ENCODE peak calls at places on chromosomes 3 and 15, in nine cellular contexts. One of them, this sample, is unnamed.

GRCh38 chr15:65189102-65189740 is 4.1 kb upstream of the CLPX start:
- DNase-seq in PC-3: peak
- DNase-seq in CD8-positive, alpha-beta T cell: no peak
- DNase-seq in neural progenitor cell: peak
- DNase-seq in astrocyte of the cerebellum: peak
- DNase-seq in choroid plexus epithelial cell: peak
- DNase-seq in mesendoderm: peak
- DNase-seq in AG04450: no peak
- DNase-seq in GM06990: peak
- DNase-seq in this sample: no peak

GRCh38 chr15:74815121-74815933 is 2.7 kb downstream of the LMAN1L start:
- DNase-seq in CD8-positive, alpha-beta T cell: no peak
- DNase-seq in GM06990: no peak
- DNase-seq in mesendoderm: no peak
- DNase-seq in PC-3: peak
- DNase-seq in AG04450: no peak
- DNase-seq in neural progenitor cell: no peak
- DNase-seq in astrocyte of the cerebellum: no peak
- DNase-seq in choroid plexus epithelial cell: no peak
- DNase-seq in this sample: no peak

GRCh38 chr3:104291878-104292277 is 1074.8 kb upstream of the ALCAM start:
- DNase-seq in AG04450: no peak
- DNase-seq in neural progenitor cell: peak
- DNase-seq in choroid plexus epithelial cell: peak
- DNase-seq in GM06990: no peak
- DNase-seq in PC-3: no peak
- DNase-seq in mesendoderm: no peak
- DNase-seq in CD8-positive, alpha-beta T cell: no peak
- DNase-seq in astrocyte of the cerebellum: no peak
- DNase-seq in this sample: no peak

GRCh38 chr15:25960273-25960672 is 97.1 kb upstream of the ATP10A start:
- DNase-seq in astrocyte of the cerebellum: no peak
- DNase-seq in mesendoderm: no peak
- DNase-seq in neural progenitor cell: no peak
- DNase-seq in PC-3: no peak
- DNase-seq in GM06990: no peak
- DNase-seq in choroid plexus epithelial cell: no peak
- DNase-seq in AG04450: no peak
- DNase-seq in CD8-positive, alpha-beta T cell: no peak
- DNase-seq in this sample: no peak

GRCh38 chr3:151085227-151085888 is at the start of gene MED12L:
- DNase-seq in mesendoderm: peak
- DNase-seq in CD8-positive, alpha-beta T cell: peak
- DNase-seq in PC-3: peak
- DNase-seq in astrocyte of the cerebellum: peak
- DNase-seq in choroid plexus epithelial cell: peak
- DNase-seq in GM06990: peak
- DNase-seq in neural progenitor cell: peak
- DNase-seq in AG04450: peak
- DNase-seq in this sample: no peak

GRCh38 chr15:58547628-58548307 is 116.0 kb downstream of the LIPC start:
- DNase-seq in PC-3: peak
- DNase-seq in astrocyte of the cerebellum: no peak
- DNase-seq in GM06990: no peak
- DNase-seq in mesendoderm: no peak
- DNase-seq in neural progenitor cell: no peak
- DNase-seq in CD8-positive, alpha-beta T cell: no peak
- DNase-seq in AG04450: no peak
- DNase-seq in choroid plexus epithelial cell: no peak
- DNase-seq in this sample: no peak

GRCh38 chr3:162368377-162368776 is 871.8 kb downstream of the OTOL1 start:
- DNase-seq in CD8-positive, alpha-beta T cell: no peak
- DNase-seq in PC-3: no peak
- DNase-seq in mesendoderm: no peak
- DNase-seq in choroid plexus epithelial cell: no peak
- DNase-seq in neural progenitor cell: no peak
- DNase-seq in GM06990: no peak
- DNase-seq in AG04450: no peak
- DNase-seq in astrocyte of the cerebellum: no peak
- DNase-seq in this sample: no peak

GRCh38 chr3:13114811-13115615 is 41.8 kb upstream of the IQSEC1 start:
- DNase-seq in mesendoderm: no peak
- DNase-seq in PC-3: no peak
- DNase-seq in neural progenitor cell: no peak
- DNase-seq in AG04450: no peak
- DNase-seq in CD8-positive, alpha-beta T cell: no peak
- DNase-seq in GM06990: no peak
- DNase-seq in choroid plexus epithelial cell: no peak
- DNase-seq in astrocyte of the cerebellum: no peak
- DNase-seq in this sample: no peak

GRCh38 chr15:92578096-92578835 is 77.3 kb downstream of the FAM174B start:
- DNase-seq in AG04450: no peak
- DNase-seq in neural progenitor cell: no peak
- DNase-seq in PC-3: no peak
- DNase-seq in mesendoderm: no peak
- DNase-seq in astrocyte of the cerebellum: no peak
- DNase-seq in choroid plexus epithelial cell: no peak
- DNase-seq in GM06990: no peak
- DNase-seq in CD8-positive, alpha-beta T cell: no peak
- DNase-seq in this sample: no peak

GRCh38 chr3:133081016-133081415 is 42.8 kb downstream of the TMEM108 start:
- DNase-seq in mesendoderm: no peak
- DNase-seq in choroid plexus epithelial cell: no peak
- DNase-seq in PC-3: no peak
- DNase-seq in neural progenitor cell: no peak
- DNase-seq in astrocyte of the cerebellum: no peak
- DNase-seq in AG04450: no peak
- DNase-seq in GM06990: no peak
- DNase-seq in CD8-positive, alpha-beta T cell: no peak
- DNase-seq in this sample: no peak

GRCh38 chr3:88195951-88196434 is 46.2 kb downstream of the C3orf38 start:
- DNase-seq in PC-3: no peak
- DNase-seq in choroid plexus epithelial cell: peak
- DNase-seq in mesendoderm: peak
- DNase-seq in astrocyte of the cerebellum: peak
- DNase-seq in AG04450: peak
- DNase-seq in neural progenitor cell: no peak
- DNase-seq in GM06990: no peak
- DNase-seq in CD8-positive, alpha-beta T cell: no peak
- DNase-seq in this sample: no peak

GRCh38 chr3:180870008-180870733 is 42.3 kb upstream of the FXR1 start:
- DNase-seq in PC-3: no peak
- DNase-seq in GM06990: no peak
- DNase-seq in neural progenitor cell: peak
- DNase-seq in mesendoderm: peak
- DNase-seq in choroid plexus epithelial cell: peak
- DNase-seq in CD8-positive, alpha-beta T cell: no peak
- DNase-seq in astrocyte of the cerebellum: no peak
- DNase-seq in AG04450: no peak
- DNase-seq in this sample: no peak

GRCh38 chr15:58213587-58214360 is 75.6 kb downstream of the AQP9 start:
- DNase-seq in PC-3: no peak
- DNase-seq in astrocyte of the cerebellum: peak
- DNase-seq in choroid plexus epithelial cell: peak
- DNase-seq in mesendoderm: no peak
- DNase-seq in AG04450: no peak
- DNase-seq in CD8-positive, alpha-beta T cell: no peak
- DNase-seq in GM06990: no peak
- DNase-seq in neural progenitor cell: no peak
- DNase-seq in this sample: no peak

GRCh38 chr15:48748535-48748934 is 62.3 kb downstream of the CEP152 start:
- DNase-seq in neural progenitor cell: no peak
- DNase-seq in mesendoderm: no peak
- DNase-seq in PC-3: no peak
- DNase-seq in AG04450: no peak
- DNase-seq in GM06990: no peak
- DNase-seq in astrocyte of the cerebellum: no peak
- DNase-seq in choroid plexus epithelial cell: peak
- DNase-seq in CD8-positive, alpha-beta T cell: no peak
- DNase-seq in this sample: no peak

GRCh38 chr3:51332156-51332555 is 52.9 kb upstream of the MANF start:
- DNase-seq in CD8-positive, alpha-beta T cell: no peak
- DNase-seq in PC-3: no peak
- DNase-seq in choroid plexus epithelial cell: no peak
- DNase-seq in mesendoderm: no peak
- DNase-seq in astrocyte of the cerebellum: no peak
- DNase-seq in neural progenitor cell: no peak
- DNase-seq in AG04450: no peak
- DNase-seq in GM06990: no peak
- DNase-seq in this sample: no peak

GRCh38 chr15:83670628-83671027 is 16.7 kb downstream of the ADAMTSL3 start:
- DNase-seq in neural progenitor cell: no peak
- DNase-seq in CD8-positive, alpha-beta T cell: no peak
- DNase-seq in AG04450: no peak
- DNase-seq in mesendoderm: no peak
- DNase-seq in GM06990: no peak
- DNase-seq in astrocyte of the cerebellum: no peak
- DNase-seq in choroid plexus epithelial cell: no peak
- DNase-seq in PC-3: no peak
- DNase-seq in this sample: no peak
- H3K4me3 ChIP-seq in neural progenitor cell: no peak
- H3K4me3 ChIP-seq in CD8-positive, alpha-beta T cell: no peak
- H3K4me3 ChIP-seq in AG04450: no peak
- H3K4me3 ChIP-seq in mesendoderm: no peak
- H3K4me3 ChIP-seq in GM06990: no peak
- H3K4me3 ChIP-seq in astrocyte of the cerebellum: no peak
- H3K4me3 ChIP-seq in choroid plexus epithelial cell: no peak
- H3K4me3 ChIP-seq in PC-3: no peak
- H3K4me3 ChIP-seq in this sample: no peak

GRCh38 chr15:45704329-45705249 is 69.8 kb downstream of the SQOR start:
- DNase-seq in choroid plexus epithelial cell: peak
- DNase-seq in AG04450: no peak
- DNase-seq in PC-3: no peak
- DNase-seq in mesendoderm: peak
- DNase-seq in GM06990: no peak
- DNase-seq in CD8-positive, alpha-beta T cell: no peak
- DNase-seq in neural progenitor cell: peak
- DNase-seq in astrocyte of the cerebellum: no peak
- DNase-seq in this sample: no peak
- H3K4me3 ChIP-seq in choroid plexus epithelial cell: peak
- H3K4me3 ChIP-seq in AG04450: peak
- H3K4me3 ChIP-seq in PC-3: peak
- H3K4me3 ChIP-seq in mesendoderm: peak
- H3K4me3 ChIP-seq in GM06990: peak
- H3K4me3 ChIP-seq in CD8-positive, alpha-beta T cell: peak
- H3K4me3 ChIP-seq in neural progenitor cell: peak
- H3K4me3 ChIP-seq in astrocyte of the cerebellum: peak
- H3K4me3 ChIP-seq in this sample: peak

GRCh38 chr3:53845881-53846133 is 412 bp downstream of the CHDH start:
- DNase-seq in AG04450: no peak
- DNase-seq in GM06990: peak
- DNase-seq in CD8-positive, alpha-beta T cell: no peak
- DNase-seq in mesendoderm: no peak
- DNase-seq in astrocyte of the cerebellum: no peak
- DNase-seq in choroid plexus epithelial cell: no peak
- DNase-seq in PC-3: no peak
- DNase-seq in neural progenitor cell: no peak
- DNase-seq in this sample: no peak

GRCh38 chr3:53845103-53845880 is 927 bp downstream of the CHDH start:
- DNase-seq in AG04450: no peak
- DNase-seq in choroid plexus epithelial cell: peak
- DNase-seq in CD8-positive, alpha-beta T cell: no peak
- DNase-seq in PC-3: peak
- DNase-seq in astrocyte of the cerebellum: peak
- DNase-seq in GM06990: no peak
- DNase-seq in mesendoderm: peak
- DNase-seq in neural progenitor cell: peak
- DNase-seq in this sample: no peak

GRCh38 chr3:53846134-53846850 is at the start of the genes CHDH and IL17RB:
- DNase-seq in astrocyte of the cerebellum: no peak
- DNase-seq in PC-3: peak
- DNase-seq in mesendoderm: peak
- DNase-seq in AG04450: no peak
- DNase-seq in CD8-positive, alpha-beta T cell: no peak
- DNase-seq in choroid plexus epithelial cell: no peak
- DNase-seq in GM06990: peak
- DNase-seq in neural progenitor cell: peak
- DNase-seq in this sample: no peak

GRCh38 chr3:53844262-53845102 is 1.7 kb downstream of the CHDH start:
- DNase-seq in AG04450: no peak
- DNase-seq in CD8-positive, alpha-beta T cell: no peak
- DNase-seq in mesendoderm: no peak
- DNase-seq in choroid plexus epithelial cell: no peak
- DNase-seq in astrocyte of the cerebellum: no peak
- DNase-seq in neural progenitor cell: peak
- DNase-seq in PC-3: no peak
- DNase-seq in GM06990: peak
- DNase-seq in this sample: no peak

DNA sequence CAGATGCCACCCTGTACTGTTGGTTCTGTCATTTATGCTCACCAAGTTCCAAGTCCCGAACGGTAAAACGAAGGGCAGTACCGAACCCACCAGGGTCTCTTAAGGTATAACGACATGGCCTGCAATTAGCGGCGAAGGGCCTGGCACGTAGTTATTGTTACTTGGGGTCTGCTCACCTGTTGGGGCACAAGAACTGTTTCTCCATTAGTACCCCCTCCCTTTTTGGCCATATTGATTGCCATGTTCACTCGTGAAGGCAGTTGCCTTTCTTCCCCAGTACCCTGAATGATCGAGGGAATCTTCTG is 435 bp downstream of the IL17RB start:
- DNase-seq in mesendoderm: no peak
- DNase-seq in AG04450: no peak
- DNase-seq in PC-3: no peak
- DNase-seq in choroid plexus epithelial cell: no peak
- DNase-seq in GM06990: no peak
- DNase-seq in neural progenitor cell: no peak
- DNase-seq in CD8-positive, alpha-beta T cell: no peak
- DNase-seq in astrocyte of the cerebellum: no peak
- DNase-seq in this sample: no peak
- H3K4me3 ChIP-seq in mesendoderm: no peak
- H3K4me3 ChIP-seq in AG04450: no peak
- H3K4me3 ChIP-seq in PC-3: peak
- H3K4me3 ChIP-seq in choroid plexus epithelial cell: no peak
- H3K4me3 ChIP-seq in GM06990: peak
- H3K4me3 ChIP-seq in neural progenitor cell: peak
- H3K4me3 ChIP-seq in CD8-positive, alpha-beta T cell: no peak
- H3K4me3 ChIP-seq in astrocyte of the cerebellum: peak
- H3K4me3 ChIP-seq in this sample: peak

DNA sequence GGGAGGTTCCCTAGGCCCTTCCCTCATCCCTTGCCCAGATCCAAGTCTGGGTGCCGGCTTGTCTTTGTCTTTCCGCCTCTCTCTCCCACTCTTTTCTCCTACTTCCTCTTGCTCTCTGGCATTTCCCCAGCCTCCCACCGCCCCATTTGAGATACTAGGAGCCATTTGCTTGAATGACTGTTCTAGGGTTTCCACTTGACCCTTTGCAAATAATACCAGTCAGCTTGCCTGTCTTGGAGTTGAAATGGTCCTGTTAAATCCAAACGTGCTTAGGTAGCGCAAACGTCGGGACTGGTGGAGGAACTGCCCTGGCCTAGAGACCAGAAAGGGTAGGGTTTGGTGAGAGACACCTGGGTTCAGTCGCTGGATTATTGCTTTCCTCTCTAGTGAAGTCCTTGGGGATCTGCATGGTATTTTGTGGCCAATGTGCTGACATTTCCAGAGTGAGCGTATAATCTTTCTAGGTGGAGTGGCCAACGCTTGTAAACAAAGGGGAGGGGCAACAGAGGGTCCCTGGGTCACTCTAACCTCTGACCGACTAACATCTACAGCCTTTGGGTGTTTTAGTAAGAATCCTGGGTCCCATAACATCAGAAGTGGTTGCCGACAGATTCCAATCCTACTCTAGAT is 10.7 kb downstream of the ZIC1 start:
- DNase-seq in AG04450: no peak
- DNase-seq in neural progenitor cell: peak
- DNase-seq in astrocyte of the cerebellum: no peak
- DNase-seq in CD8-positive, alpha-beta T cell: no peak
- DNase-seq in GM06990: no peak
- DNase-seq in choroid plexus epithelial cell: peak
- DNase-seq in PC-3: no peak
- DNase-seq in mesendoderm: no peak
- DNase-seq in this sample: no peak
- H3K4me3 ChIP-seq in AG04450: no peak
- H3K4me3 ChIP-seq in neural progenitor cell: peak
- H3K4me3 ChIP-seq in astrocyte of the cerebellum: no peak
- H3K4me3 ChIP-seq in CD8-positive, alpha-beta T cell: no peak
- H3K4me3 ChIP-seq in GM06990: no peak
- H3K4me3 ChIP-seq in choroid plexus epithelial cell: no peak
- H3K4me3 ChIP-seq in PC-3: no peak
- H3K4me3 ChIP-seq in mesendoderm: no peak
- H3K4me3 ChIP-seq in this sample: no peak

This sample was measured in epithelial cell of proximal tubule.